ENCODE peak calls at places on chromosome 11, in seven cellular contexts. Q, G, D, K, C, A and J are unnamed samples.

GRCh38 chr11:61053198-61053597 is 49.1 kb upstream of the CD5 start:
- DNase-seq in Q (no peak), K (no peak), A (no peak), G (no peak), C (no peak), D (no peak), J (no peak)

GRCh38 chr11:121814962-121815361 is 301.1 kb downstream of the BLID start:
- DNase-seq in Q (no peak), K (no peak), D (no peak), G (no peak), A (no peak), C (no peak), J (no peak)

GRCh38 chr11:60544077-60544476 is 28.9 kb downstream of the MS4A13 start:
- DNase-seq in Q (no peak), G (no peak), A (no peak), K (no peak), C (no peak), D (no peak), J (no peak)

GRCh38 chr11:14860511-14860910 is 31.5 kb downstream of the CYP2R1 start:
- DNase-seq in D (no peak), C (no peak), Q (no peak), G (no peak), A (no peak), K (no peak), J (no peak)

GRCh38 chr11:108734956-108735559 is 70.2 kb downstream of the DDX10 start:
- DNase-seq in Q (no peak), K (no peak), A (no peak), D (no peak), G (no peak), C (no peak), J (no peak)

GRCh38 chr11:95922536-95923440 is 1.1 kb downstream of the MTMR2 start:
- DNase-seq in C (no peak), K (no peak), D (peak), Q (no peak), G (no peak), A (no peak), J (no peak)

GRCh38 chr11:128505449-128506058 is 81.8 kb downstream of the ETS1 start:
- DNase-seq in C (no peak), A (no peak), K (no peak), G (no peak), Q (peak), D (no peak), J (no peak)

GRCh38 chr11:15053201-15053685 is 20.1 kb upstream of the CALCB start:
- DNase-seq in Q (no peak), C (no peak), D (peak), G (no peak), K (no peak), A (no peak), J (no peak)

GRCh38 chr11:116680349-116681125 is 92.2 kb downstream of the BUD13 start:
- DNase-seq in Q (no peak), G (no peak), A (no peak), K (no peak), D (no peak), C (no peak), J (no peak)

GRCh38 chr11:14541180-14541579 is 21.0 kb upstream of the PSMA1 start:
- DNase-seq in A (no peak), D (no peak), G (no peak), C (no peak), K (peak), Q (no peak), J (no peak)

GRCh38 chr11:13717331-13717730 is 48.9 kb downstream of the FAR1 start:
- DNase-seq in C (no peak), A (no peak), K (no peak), D (peak), Q (no peak), G (no peak), J (no peak)

GRCh38 chr11:128763224-128763623 is 69.4 kb downstream of the FLI1 start:
- DNase-seq in K (no peak), A (no peak), Q (no peak), C (no peak), D (no peak), G (no peak), J (no peak)

GRCh38 chr11:96091476-96091875 is 167.6 kb upstream of the MTMR2 start:
- DNase-seq in D (peak), G (no peak), Q (peak), K (no peak), A (no peak), C (no peak), J (no peak)